ENCODE peak calls at places on chromosomes 3 and 15, in four cellular contexts. R, H, G and I are unnamed samples.

GRCh38 chr3:27095588-27096222 is 273.5 kb downstream of the NEK10 start:
- DNase-seq in R (no peak), H (no peak), G (peak), I (no peak)

GRCh38 chr3:158961497-158961896 is 159.6 kb downstream of the MFSD1 start:
- DNase-seq in R (no peak), H (no peak), G (no peak), I (no peak)

GRCh38 chr3:110677506-110677905 is 394.1 kb upstream of the NECTIN3 start:
- DNase-seq in R (no peak), H (no peak), G (no peak), I (no peak)

GRCh38 chr3:161415506-161416231 is 44.4 kb upstream of the SPTSSB start:
- DNase-seq in R (no peak), H (peak), G (peak), I (no peak)

GRCh38 chr15:52879145-52879544 is 89.0 kb upstream of the ONECUT1 start:
- DNase-seq in R (no peak), H (no peak), G (no peak), I (no peak)

GRCh38 chr3:110564674-110565073 is 506.9 kb upstream of the NECTIN3 start:
- DNase-seq in R (no peak), H (no peak), G (no peak), I (no peak)

GRCh38 chr15:66917904-66918448 is 147.4 kb upstream of the SMAD3 start:
- DNase-seq in R (no peak), H (no peak), G (no peak), I (no peak)

GRCh38 chr15:89365457-89366055 is 30.9 kb upstream of the POLG start:
- DNase-seq in R (no peak), H (no peak), G (no peak), I (no peak)

GRCh38 chr15:50183112-50183794 is 1.3 kb downstream of the SLC27A2 start:
- DNase-seq in R (no peak), H (no peak), G (no peak), I (no peak)

GRCh38 chr15:85756411-85757072 is 38.2 kb downstream of the KLHL25 start:
- DNase-seq in R (no peak), H (no peak), G (peak), I (peak)

GRCh38 chr3:24375947-24376384 is 118.7 kb downstream of the THRB start:
- DNase-seq in R (no peak), H (no peak), G (no peak), I (no peak)

GRCh38 chr15:23532019-23532418 is 33.5 kb upstream of the MKRN3 start:
- DNase-seq in R (no peak), H (no peak), G (no peak), I (no peak)

GRCh38 chr3:134640872-134641470 is 9.9 kb downstream of the KY start:
- DNase-seq in R (no peak), H (no peak), G (no peak), I (no peak)

GRCh38 chr3:151391715-151392114 is 7.2 kb upstream of the P2RY12 start:
- DNase-seq in R (no peak), H (no peak), G (no peak), I (no peak)

GRCh38 chr3:46396129-46396528 is 10.7 kb downstream of the CCR5AS start:
- DNase-seq in R (no peak), H (no peak), G (no peak), I (no peak)

GRCh38 chr3:14126017-14126902 is 1.4 kb downstream of the TMEM43 start:
- DNase-seq in R (no peak), H (no peak), G (no peak), I (no peak)

GRCh38 chr3:14123308-14124222 is 1.1 kb downstream of the CHCHD4 start:
- DNase-seq in R (no peak), H (no peak), G (no peak), I (peak)

GRCh38 chr3:14124223-14124614 is 451 bp downstream of the CHCHD4 start:
- DNase-seq in R (peak), H (peak), G (peak), I (peak)

GRCh38 chr3:14125193-14126016 is 553 bp downstream of the TMEM43 start:
- DNase-seq in R (peak), H (peak), G (peak), I (peak)

GRCh38 chr3:14124615-14125192 is at the start of the genes CHCHD4 and TMEM43:
- DNase-seq in R (peak), H (peak), G (peak), I (peak)
- H3K4me3 ChIP-seq in R (peak), H (peak), G (peak), I (peak)

DNA sequence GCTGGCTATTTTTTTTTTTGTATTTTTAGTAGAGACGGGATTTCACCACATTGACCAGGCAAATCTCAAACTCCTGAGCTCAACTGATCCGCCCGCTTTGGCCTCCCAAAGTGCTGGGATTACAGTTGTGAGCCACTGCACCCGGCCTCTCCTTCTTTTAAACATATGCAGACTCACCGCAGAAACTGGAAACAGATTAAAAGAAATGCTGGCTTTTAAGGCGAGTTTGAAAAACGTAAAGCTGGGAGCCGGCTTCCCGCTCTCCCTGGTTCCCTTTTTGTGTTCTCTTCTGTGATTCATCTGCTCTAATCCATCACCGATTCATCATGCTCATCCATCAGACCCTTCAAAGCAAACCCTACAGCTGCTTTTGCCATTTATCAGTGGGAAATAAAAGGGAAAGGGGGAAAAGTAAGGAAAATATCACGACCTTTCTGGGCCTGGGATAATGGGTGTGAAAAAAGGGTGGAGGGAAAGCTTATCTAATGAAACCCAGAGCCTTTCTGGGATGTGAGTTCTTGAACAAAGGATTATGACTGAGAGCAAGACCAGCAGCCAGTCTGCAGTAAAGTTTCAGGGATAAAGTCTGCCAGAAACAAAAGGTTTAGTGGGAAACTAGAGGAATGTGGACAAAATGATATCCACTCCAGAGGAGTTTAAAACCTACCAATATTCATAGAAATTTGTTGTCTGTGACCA is 92.3 kb upstream of the LRIG1 start:
- DNase-seq in R (no peak), H (no peak), G (no peak), I (no peak)
- H3K4me3 ChIP-seq in R (no peak), H (no peak), G (no peak), I (no peak)

GRCh38 chr3:49552087-49552486 is 2.2 kb upstream of the BSN start:
- DNase-seq in R (no peak), H (no peak), G (no peak), I (no peak)

GRCh38 chr3:49553690-49554634 is at the start of gene BSN:
- DNase-seq in R (peak), H (peak), G (peak), I (peak)

GRCh38 chr3:49556500-49557275 is 2.4 kb downstream of the BSN start:
- DNase-seq in R (no peak), H (no peak), G (no peak), I (no peak)

GRCh38 chr3:49554639-49555265 is 475 bp downstream of the BSN start:
- DNase-seq in R (peak), H (no peak), G (peak), I (peak)

DNA sequence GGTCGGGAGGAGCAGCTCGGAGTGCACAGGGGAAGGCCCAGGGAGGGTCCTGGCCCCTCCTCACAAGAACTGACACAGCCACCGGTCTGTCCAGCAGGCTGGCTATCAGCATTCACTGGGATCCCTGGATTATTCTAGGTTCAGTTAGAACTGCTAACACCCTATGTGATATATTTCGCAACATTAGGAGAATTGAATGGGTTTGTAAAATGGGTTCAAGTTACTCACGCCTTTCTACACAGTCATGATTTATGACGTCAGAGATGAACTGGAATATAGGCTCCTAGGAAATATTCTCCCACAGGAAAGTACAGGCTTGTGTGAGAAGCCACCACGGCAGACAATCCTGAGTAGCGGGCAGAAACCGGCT is 972 bp upstream of the BSN start:
- DNase-seq in R (no peak), H (no peak), G (peak), I (no peak)
- H3K4me3 ChIP-seq in R (peak), H (no peak), G (no peak), I (peak)

DNA sequence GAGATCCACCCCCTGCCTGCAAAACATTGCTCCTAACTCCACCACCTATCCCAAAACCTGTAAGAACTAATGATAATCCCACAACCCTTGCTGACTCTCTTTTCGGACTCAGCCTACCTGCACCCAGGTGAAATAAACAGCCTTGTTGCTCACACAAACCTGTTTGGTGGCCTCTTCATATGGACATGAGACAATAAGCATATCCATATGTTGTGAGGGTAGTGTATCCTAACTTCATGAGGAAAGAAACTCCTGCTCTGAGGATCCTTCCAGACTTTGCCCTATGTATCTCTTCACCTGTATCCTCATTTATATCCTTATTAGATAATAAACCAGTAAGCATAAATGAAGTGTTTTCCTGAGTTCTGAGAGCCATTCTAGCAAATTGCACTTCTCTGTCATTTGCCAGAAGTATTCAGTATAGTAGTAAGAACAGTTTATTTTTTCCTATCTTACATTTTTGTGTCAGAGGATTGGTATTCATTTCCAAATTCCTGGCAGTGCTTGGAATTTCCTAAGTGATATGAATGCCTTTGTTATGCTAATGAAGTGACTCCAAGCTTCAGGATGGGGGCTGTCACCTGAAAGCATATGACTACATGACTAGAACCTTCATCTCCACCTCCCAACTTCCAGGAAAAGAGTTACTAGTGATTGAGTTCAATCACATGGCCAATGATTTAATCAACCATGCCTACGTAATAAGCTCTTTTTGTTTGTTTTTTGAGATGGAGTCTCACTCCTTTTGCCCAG is 30.2 kb downstream of the TTBK2 start:
- DNase-seq in R (no peak), H (no peak), G (peak), I (no peak)
- H3K4me3 ChIP-seq in R (no peak), H (no peak), G (no peak), I (no peak)

DNA sequence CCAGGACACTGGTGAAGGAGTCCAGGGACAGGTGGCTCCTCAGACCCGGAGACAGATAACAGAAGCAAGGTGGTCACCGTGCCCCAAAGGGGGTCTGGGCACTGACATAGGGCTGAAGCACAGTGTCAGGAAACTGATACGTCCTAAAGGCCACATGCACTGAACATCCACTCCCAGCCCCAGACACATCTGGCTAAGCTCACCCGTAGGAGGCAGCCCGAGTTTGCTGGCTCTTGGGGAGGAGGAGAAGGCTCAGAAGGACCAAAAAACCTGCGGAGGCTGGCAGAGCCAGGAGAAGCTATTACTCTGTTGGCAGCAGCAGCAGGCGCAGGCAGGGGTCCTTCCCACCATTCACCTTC is 1.2 kb downstream of the CACNA2D2 start:
- DNase-seq in R (no peak), H (no peak), G (no peak), I (no peak)
- H3K4me3 ChIP-seq in R (peak), H (no peak), G (no peak), I (peak)

GRCh38 chr3:61562810-61563613 is 1.6 kb downstream of the PTPRG start:
- DNase-seq in R (peak), H (no peak), G (peak), I (no peak)

GRCh38 chr3:61562042-61562809 is 855 bp downstream of the PTPRG start:
- DNase-seq in R (peak), H (no peak), G (peak), I (peak)

GRCh38 chr3:61565569-61565968 is 4.2 kb downstream of the PTPRG start:
- DNase-seq in R (no peak), H (no peak), G (no peak), I (no peak)

GRCh38 chr3:61563614-61564404 is 2.4 kb downstream of the PTPRG start:
- DNase-seq in R (no peak), H (peak), G (no peak), I (no peak)

DNA sequence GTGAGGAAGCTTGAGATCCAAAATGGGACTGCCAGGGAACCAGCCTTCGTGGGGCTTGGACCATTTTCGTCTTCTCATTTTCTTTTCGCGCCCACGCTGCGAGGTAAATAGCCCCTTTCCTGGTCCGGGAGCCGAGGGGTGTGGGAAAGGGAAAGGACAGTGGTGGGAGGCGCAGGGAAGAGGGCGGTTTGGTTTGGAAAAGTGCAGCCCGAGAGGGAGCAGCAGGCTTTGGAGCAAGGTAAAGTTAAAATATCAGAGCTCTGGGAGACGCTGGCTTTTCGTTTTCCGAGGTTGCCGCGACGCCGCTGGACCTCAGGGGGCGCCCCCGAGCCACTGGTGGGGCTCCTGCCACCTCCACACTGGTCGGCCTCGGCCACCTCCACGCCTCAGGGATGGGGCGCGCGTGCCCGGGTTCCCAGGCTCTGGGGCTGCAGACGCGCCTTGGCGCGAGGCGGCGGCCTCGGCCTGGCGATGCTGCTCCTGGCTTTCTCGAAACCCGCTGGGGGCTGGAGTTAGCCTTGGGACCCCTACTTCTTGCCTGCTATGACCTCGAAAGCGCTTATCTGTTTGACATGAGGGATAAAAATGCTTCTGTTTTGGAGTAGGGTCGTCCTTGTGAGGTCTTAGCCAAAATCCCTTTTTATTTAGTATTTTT is 3.2 kb downstream of the PTPRG start:
- DNase-seq in R (peak), H (peak), G (no peak), I (peak)
- H3K4me3 ChIP-seq in R (peak), H (peak), G (peak), I (peak)

DNA sequence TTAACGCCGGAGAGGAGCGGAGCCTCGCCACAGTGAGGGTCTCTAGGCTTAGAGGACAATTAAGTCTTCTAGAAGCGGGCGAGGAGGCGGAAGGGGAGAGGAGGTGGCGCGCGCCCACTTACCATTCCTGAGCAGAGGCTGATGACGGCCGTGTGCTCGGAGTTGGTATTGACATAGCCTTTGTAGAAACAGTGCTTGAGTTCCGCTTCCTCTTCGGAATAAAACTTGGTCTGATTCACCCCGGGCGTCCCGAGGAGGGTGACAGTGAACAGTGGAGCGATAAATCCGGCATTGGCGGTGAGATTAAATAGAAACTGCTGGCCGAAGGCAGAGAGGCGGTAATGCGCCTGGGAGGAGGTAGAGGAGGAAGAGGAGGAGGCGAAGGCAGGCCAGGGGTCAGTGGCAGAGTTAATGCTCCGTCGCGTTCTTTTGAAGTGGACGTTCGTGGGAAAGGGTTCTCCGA is 1.3 kb downstream of the ADAMTS9 start:
- DNase-seq in R (peak), H (no peak), G (peak), I (no peak)
- H3K4me3 ChIP-seq in R (peak), H (peak), G (peak), I (peak)

GRCh38 chr15:41775651-41776050 is 1.4 kb downstream of the MAPKBP1 start:
- DNase-seq in R (no peak), H (no peak), G (peak), I (no peak)
- H3K4me3 ChIP-seq in R (peak), H (peak), G (peak), I (peak)